ENCODE peak calls at places on chromosomes 11 and 22, in four cellular contexts. Y, P, K and D are unnamed samples.

GRCh38 chr22:30809086-30809485 is 114.4 kb downstream of the OSBP2 start:
- DNase-seq in Y (no peak), P (no peak), K (no peak), D (no peak)

GRCh38 chr22:38572065-38572464 is 2.1 kb upstream of the DMC1 start:
- DNase-seq in Y (no peak), P (peak; percentile 62), K (no peak), D (no peak)

GRCh38 chr22:34886812-34887211 is 179.1 kb upstream of the ISX start:
- DNase-seq in Y (no peak), P (no peak), K (no peak), D (no peak)

GRCh38 chr11:16738949-16739262 is 459 bp downstream of the C11orf58 start:
- DNase-seq in Y (no peak), P (no peak), K (no peak), D (no peak)

GRCh38 chr11:62242021-62242420 is at the start of gene SCGB1D2:
- DNase-seq in Y (peak; percentile 78), P (no peak), K (no peak), D (no peak)

GRCh38 chr11:130314184-130314748 is 451 bp downstream of the ZBTB44 start:
- DNase-seq in Y (peak; percentile 60), P (peak; percentile 7), K (peak; percentile 78), D (peak; percentile 77)

GRCh38 chr11:63573881-63574855 is 11.0 kb upstream of the PLAAT2 start:
- DNase-seq in Y (peak; percentile 26), P (peak; percentile 46), K (no peak), D (no peak)

GRCh38 chr11:16806791-16807190 is 68.3 kb downstream of the C11orf58 start:
- DNase-seq in Y (peak; percentile 52), P (no peak), K (no peak), D (no peak)

GRCh38 chr11:73145986-73146575 is 4.0 kb upstream of the FCHSD2 start:
- DNase-seq in Y (no peak), P (no peak), K (no peak), D (peak; percentile 50)

GRCh38 chr11:19828382-19829108 is 115.9 kb downstream of the NAV2 start:
- DNase-seq in Y (no peak), P (no peak), K (no peak), D (no peak)

GRCh38 chr11:36033936-36034335 is 90.1 kb downstream of the LDLRAD3 start:
- DNase-seq in Y (no peak), P (no peak), K (no peak), D (no peak)

GRCh38 chr11:124543554-124543953 is at the start of gene OR8B12:
- DNase-seq in Y (no peak), P (no peak), K (no peak), D (no peak)

GRCh38 chr22:32837142-32837541 is 35.6 kb downstream of the TIMP3 start:
- DNase-seq in Y (no peak), P (no peak), K (no peak), D (no peak)

GRCh38 chr11:131370901-131371790 is 731 bp downstream of the NTM start:
- DNase-seq in Y (no peak), P (no peak), K (no peak), D (no peak)

GRCh38 chr11:132969892-132970291 is 562.4 kb downstream of the OPCML start:
- DNase-seq in Y (no peak), P (no peak), K (no peak), D (no peak)

GRCh38 chr22:44266811-44267760 is 45.7 kb downstream of the SHISAL1 start:
- DNase-seq in Y (no peak), P (no peak), K (no peak), D (no peak)

GRCh38 chr11:2524446-2525165 is 79.8 kb downstream of the KCNQ1 start:
- DNase-seq in Y (no peak), P (no peak), K (peak; percentile 64), D (no peak)

GRCh38 chr11:27700351-27701261 is at the start of gene BDNF:
- DNase-seq in Y (no peak), P (no peak), K (no peak), D (peak; percentile 71)

GRCh38 chr22:50699001-50699753 is 26.6 kb downstream of the SHANK3 start:
- DNase-seq in Y (peak; percentile 13), P (no peak), K (no peak), D (no peak)

GRCh38 chr11:134423106-134423505 is 11.1 kb upstream of the B3GAT1 start:
- DNase-seq in Y (no peak), P (no peak), K (no peak), D (no peak)

GRCh38 chr11:28834877-28835276 is 726.7 kb downstream of the METTL15 start:
- DNase-seq in Y (no peak), P (no peak), K (no peak), D (no peak)

GRCh38 chr11:64742940-64743590 is 877 bp downstream of the RASGRP2 start:
- DNase-seq in Y (peak; percentile 84), P (peak; percentile 64), K (peak; percentile 93), D (no peak)

GRCh38 chr11:2759228-2760195 is 59.7 kb upstream of the KCNQ1OT1 start:
- DNase-seq in Y (no peak), P (no peak), K (peak; percentile 68), D (peak; percentile 51)

GRCh38 chr11:117786099-117786870 is 10.7 kb downstream of the DSCAML1 start:
- DNase-seq in Y (no peak), P (no peak), K (no peak), D (no peak)

GRCh38 chr11:96622026-96622634 is 232.3 kb downstream of the JRKL start:
- DNase-seq in Y (no peak), P (no peak), K (no peak), D (no peak)

GRCh38 chr11:93031386-93031785 is 61.9 kb downstream of the MTNR1B start:
- DNase-seq in Y (no peak), P (no peak), K (no peak), D (no peak)

GRCh38 chr22:45101828-45102227 is 61.9 kb upstream of the NUP50 start:
- DNase-seq in Y (peak; percentile 21), P (peak; percentile 34), K (no peak), D (no peak)

GRCh38 chr11:40281055-40281580 is 1178.3 kb downstream of the LRRC4C start:
- DNase-seq in Y (no peak), P (no peak), K (no peak), D (no peak)

GRCh38 chr11:65381721-65382035 is 768 bp downstream of the SLC25A45 start:
- DNase-seq in Y (peak; percentile 48), P (peak; percentile 51), K (no peak), D (no peak)

GRCh38 chr22:50012201-50013181 is at the start of gene IL17REL:
- DNase-seq in Y (peak; percentile 14), P (no peak), K (no peak), D (no peak)

GRCh38 chr11:46117842-46118241 is 3.4 kb downstream of the PHF21A start:
- DNase-seq in Y (no peak), P (no peak), K (no peak), D (no peak)

GRCh38 chr22:19911540-19912235 is 29.9 kb upstream of the COMT start:
- DNase-seq in Y (no peak), P (no peak), K (peak; percentile 72), D (no peak)

GRCh38 chr22:19913337-19913936 is 28.1 kb upstream of the COMT start:
- DNase-seq in Y (no peak), P (no peak), K (no peak), D (no peak)

GRCh38 chr22:19912236-19912999 is 29.2 kb upstream of the COMT start:
- DNase-seq in Y (no peak), P (no peak), K (no peak), D (no peak)

GRCh38 chr22:19909350-19910179 is 32.0 kb upstream of the COMT start:
- DNase-seq in Y (peak; percentile 85), P (peak; percentile 98), K (peak; percentile 82), D (peak; percentile 86)

GRCh38 chr22:19910180-19910744 is 31.3 kb upstream of the COMT start:
- DNase-seq in Y (no peak), P (no peak), K (no peak), D (no peak)
- TF ChIP-seq CTCF in Y (peak; percentile 3), P (no peak), K (no peak), D (no peak)

DNA sequence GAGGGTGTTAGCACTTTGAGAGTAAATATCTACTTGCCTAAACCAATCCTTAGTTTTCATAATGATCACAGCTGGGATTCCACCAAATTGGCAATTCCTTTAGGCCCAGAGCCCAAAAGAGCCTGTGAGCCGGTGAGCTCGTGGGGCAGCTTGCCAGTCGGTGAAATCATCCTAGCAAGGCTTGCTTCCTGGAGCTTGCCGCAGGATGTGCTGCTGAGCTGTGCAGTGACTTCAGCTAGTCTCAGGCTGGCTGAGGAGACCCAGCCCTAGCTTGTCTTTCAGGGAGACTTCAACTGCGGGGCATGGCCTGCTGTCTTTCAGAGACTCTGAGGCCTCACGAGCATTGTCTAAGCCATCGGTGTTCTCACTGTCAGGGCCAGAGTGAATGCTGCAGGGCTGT is 73.6 kb upstream of the SUSD2 start:
- DNase-seq in Y (peak; percentile 89), P (peak; percentile 88), K (peak; percentile 87), D (no peak)
- TF ChIP-seq CTCF in Y (peak; percentile 54), P (peak; percentile 21), K (peak; percentile 45), D (no peak)

DNA sequence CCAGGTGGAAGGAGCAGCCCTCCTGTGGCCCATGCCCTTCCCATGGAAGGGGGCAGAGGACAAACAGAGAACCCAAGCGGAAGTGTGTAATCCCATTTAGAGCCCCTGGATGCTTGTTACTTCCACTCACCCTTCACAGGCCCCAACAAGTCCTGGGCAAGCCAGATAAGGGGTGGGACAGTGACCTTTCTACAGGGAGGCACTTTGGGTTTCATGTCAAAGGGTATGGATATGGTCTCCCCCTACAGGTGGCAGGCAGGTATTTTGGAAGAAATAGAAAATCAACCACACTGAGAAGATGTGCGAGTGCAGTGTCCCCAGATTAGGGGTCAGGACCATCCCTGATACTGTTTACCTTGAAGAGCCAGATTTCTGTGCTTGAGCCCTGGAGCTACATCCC is 11.4 kb downstream of the MPEG1 start:
- DNase-seq in Y (no peak), P (no peak), K (no peak), D (no peak)
- TF ChIP-seq CTCF in Y (peak; percentile 8), P (no peak), K (no peak), D (peak; percentile 51)

GRCh38 chr11:80620867-80621266 is 1180.0 kb upstream of the TENM4 start:
- DNase-seq in Y (no peak), P (no peak), K (no peak), D (no peak)
- TF ChIP-seq CTCF in Y (no peak), P (no peak), K (no peak), D (no peak)

DNA sequence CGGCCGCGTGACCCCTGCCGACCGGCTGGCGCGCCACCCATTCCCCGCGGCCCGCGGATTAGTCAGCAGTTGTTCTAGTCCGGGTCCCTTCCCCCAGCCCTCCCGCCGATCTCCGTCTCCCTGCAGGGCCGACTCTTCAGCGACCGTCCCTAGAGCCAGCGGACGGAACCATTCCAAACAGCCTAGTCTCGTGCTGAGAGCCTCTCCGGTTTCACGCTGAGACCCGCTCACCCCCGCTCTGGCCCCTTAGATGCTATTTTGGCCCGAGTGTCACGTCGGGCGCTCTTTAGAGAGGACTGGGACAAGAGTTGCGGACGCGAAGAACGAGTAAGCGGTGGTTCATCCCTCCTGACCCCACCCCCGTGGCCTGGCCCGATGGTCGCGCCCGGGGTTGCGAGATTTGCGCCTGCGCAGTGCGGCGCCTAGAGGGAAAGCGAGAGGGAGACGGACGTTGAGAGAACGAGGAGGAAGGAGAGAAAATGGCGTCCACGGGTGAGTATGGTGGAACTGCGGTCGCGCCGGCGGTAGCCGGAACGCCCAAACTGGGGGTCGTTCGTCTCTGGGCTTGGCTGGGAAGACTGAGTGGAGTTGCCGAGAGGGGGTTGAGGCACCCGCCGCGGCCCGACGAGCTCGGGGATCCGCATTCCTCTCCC is at the start of the genes EWSR1 and RHBDD3:
- DNase-seq in Y (peak; percentile 95), P (peak; percentile 94), K (peak; percentile 97), D (peak; percentile 98)
- TF ChIP-seq CTCF in Y (peak; percentile 10), P (no peak), K (no peak), D (no peak)

GRCh38 chr11:109037856-109038780 is 373.2 kb downstream of the DDX10 start:
- DNase-seq in Y (no peak), P (no peak), K (no peak), D (no peak)
- TF ChIP-seq CTCF in Y (no peak), P (no peak), K (no peak), D (no peak)

GRCh38 chr22:23315341-23315917 is 135.1 kb downstream of the BCR start:
- DNase-seq in Y (peak; percentile 68), P (peak; percentile 71), K (no peak), D (peak; percentile 83)
- TF ChIP-seq CTCF in Y (peak; percentile 83), P (peak; percentile 66), K (peak; percentile 35), D (peak; percentile 89)